ENCODE peak calls at places on chromosome 9, in six cellular contexts. I is endothelial cell; K is SW 1271; J is hippocampal formation; Z is activated CD4-positive, CD25-positive, alpha-beta regulatory T cell; S is A172. V is an unnamed sample.

GRCh38 chr9:84261082-84261746 is 79.3 kb downstream of the SLC28A3 start:
- DNase-seq in J (peak), S (peak), I (peak), Z (no peak), K (peak), V (peak)

GRCh38 chr9:98993570-98993945 is 49.9 kb downstream of the COL15A1 start:
- DNase-seq in I (no peak), Z (no peak), K (no peak), S (peak), J (peak), V (no peak)

GRCh38 chr9:91207481-91207888 is 154.2 kb downstream of the AUH start:
- DNase-seq in I (no peak), S (peak), J (no peak), Z (no peak), K (no peak), V (no peak)

GRCh38 chr9:107711528-107711927 is 222.0 kb upstream of the KLF4 start:
- DNase-seq in I (no peak), S (peak), Z (no peak), J (no peak), K (peak), V (peak)

GRCh38 chr9:114691046-114691955 is 9.3 kb upstream of the TEX48 start:
- DNase-seq in K (peak), I (no peak), J (no peak), Z (peak), S (peak), V (peak)

GRCh38 chr9:5274770-5275169 is 29.7 kb downstream of the RLN2 start:
- DNase-seq in S (no peak), I (no peak), K (no peak), J (no peak), Z (no peak), V (no peak)

GRCh38 chr9:121278535-121279169 is 10.7 kb downstream of the GSN start:
- DNase-seq in I (peak), S (peak), Z (no peak), J (peak), K (peak), V (peak)

GRCh38 chr9:112050544-112051475 is 124.3 kb downstream of the SUSD1 start:
- DNase-seq in Z (no peak), K (no peak), J (no peak), I (no peak), S (peak), V (peak)

V was measured in T1000.